ENCODE peak calls at places on chromosomes 5 and 9, in six cellular contexts. O, F, Y, D, U and R are unnamed samples.

GRCh38 chr5:74679968-74680367 is 5.1 kb upstream of the HEXB start:
- DNase-seq in O (no peak), F (no peak), Y (no peak), D (no peak), U (no peak), R (no peak)

GRCh38 chr5:90504743-90505142 is 24.6 kb downstream of the LYSMD3 start:
- DNase-seq in O (no peak), F (no peak), Y (no peak), D (no peak), U (no peak), R (no peak)

GRCh38 chr5:34411470-34412346 is 244.4 kb upstream of the RAI14 start:
- DNase-seq in O (no peak), F (no peak), Y (no peak), D (peak), U (no peak), R (no peak)

GRCh38 chr5:95969646-95970358 is 8.2 kb upstream of the ELL2 start:
- DNase-seq in O (no peak), F (no peak), Y (no peak), D (no peak), U (no peak), R (no peak)

GRCh38 chr9:121348321-121348720 is 21.7 kb downstream of the STOM start:
- DNase-seq in O (no peak), F (no peak), Y (no peak), D (no peak), U (no peak), R (no peak)

GRCh38 chr9:70954607-70955143 is 166.7 kb downstream of the TRPM3 start:
- DNase-seq in O (no peak), F (no peak), Y (no peak), D (no peak), U (no peak), R (no peak)

GRCh38 chr5:150077996-150078801 is 8.2 kb downstream of the CSF1R start:
- DNase-seq in O (no peak), F (no peak), Y (peak), D (no peak), U (no peak), R (no peak)

GRCh38 chr9:93902780-93903655 is 52.1 kb downstream of the BARX1 start:
- DNase-seq in O (no peak), F (no peak), Y (no peak), D (peak), U (no peak), R (no peak)

GRCh38 chr5:78638423-78638822 is 10.1 kb downstream of the LHFPL2 start:
- DNase-seq in O (no peak), F (peak), Y (peak), D (no peak), U (peak), R (peak)

GRCh38 chr5:83000448-83000847 is 76.7 kb downstream of the TMEM167A start:
- DNase-seq in O (no peak), F (no peak), Y (no peak), D (no peak), U (no peak), R (no peak)

GRCh38 chr9:7137040-7137439 is 379.3 kb downstream of the KDM4C start:
- DNase-seq in O (no peak), F (no peak), Y (no peak), D (no peak), U (no peak), R (no peak)

GRCh38 chr5:34436761-34437501 is 219.2 kb upstream of the RAI14 start:
- DNase-seq in O (no peak), F (no peak), Y (no peak), D (no peak), U (no peak), R (no peak)

GRCh38 chr5:132315529-132316067 is 21.4 kb downstream of the SLC22A4 start:
- DNase-seq in O (no peak), F (no peak), Y (no peak), D (no peak), U (no peak), R (peak)

GRCh38 chr5:38323645-38324295 is 65.4 kb downstream of the EGFLAM start:
- DNase-seq in O (no peak), F (no peak), Y (no peak), D (no peak), U (no peak), R (no peak)

GRCh38 chr5:61397238-61397637 is 65.2 kb downstream of the ZSWIM6 start:
- DNase-seq in O (no peak), F (peak), Y (no peak), D (no peak), U (no peak), R (peak)

GRCh38 chr5:58274199-58274598 is 185.7 kb downstream of the PLK2 start:
- DNase-seq in O (no peak), F (no peak), Y (no peak), D (no peak), U (no peak), R (no peak)

GRCh38 chr5:115402822-115403577 is 106.5 kb upstream of the CCDC112 start:
- DNase-seq in O (no peak), F (no peak), Y (no peak), D (no peak), U (no peak), R (no peak)